ENCODE peak calls at places on chromosomes 1 and 21, in four cellular contexts. B is K562, I is HepG2, S is GM12878. D is an unnamed sample.

GRCh38 chr1:5611855-5612254 is 380.4 kb downstream of the NPHP4 start:
- DNase-seq in S (no peak), I (no peak), B (no peak), D (no peak)

GRCh38 chr21:29295066-29295650 is 3.6 kb upstream of the BACH1 start:
- DNase-seq in I (no peak), B (no peak), S (no peak), D (no peak)

GRCh38 chr1:83689900-83690868 is 308.7 kb downstream of the TTLL7 start:
- DNase-seq in B (no peak), I (no peak), S (peak; percentile 11), D (no peak)

GRCh38 chr1:98723574-98723973 is 62.1 kb downstream of the SNX7 start:
- DNase-seq in S (no peak), I (no peak), B (no peak), D (no peak)

GRCh38 chr1:2983319-2983705 is 38.0 kb upstream of the ACTRT2 start:
- DNase-seq in S (no peak), B (no peak), I (no peak), D (no peak)

GRCh38 chr21:42508371-42508770 is 5.3 kb upstream of the SLC37A1 start:
- DNase-seq in B (no peak), S (no peak), I (no peak), D (no peak)

GRCh38 chr1:228366851-228367741 is 39.5 kb downstream of the TRIM11 start:
- DNase-seq in B (no peak), I (no peak), S (no peak), D (no peak)

GRCh38 chr1:56187410-56187809 is 392.0 kb downstream of the PLPP3 start:
- DNase-seq in B (no peak), S (no peak), I (no peak), D (no peak)

GRCh38 chr21:38912355-38912619 is 106.6 kb downstream of the ETS2 start:
- DNase-seq in B (no peak), S (no peak), I (no peak), D (no peak)

GRCh38 chr1:11943619-11944018 is 9.1 kb downstream of the PLOD1 start:
- DNase-seq in S (no peak), I (no peak), B (no peak), D (no peak)

GRCh38 chr1:54994355-54994990 is 4.3 kb upstream of the BSND start:
- DNase-seq in I (no peak), B (no peak), S (no peak), D (no peak)

GRCh38 chr21:8991968-8992621 is 1529.3 kb upstream of the TPTE start:
- DNase-seq in B (peak; percentile 40), I (no peak), S (no peak), D (no peak)

GRCh38 chr1:183043872-183044859 is 20.9 kb downstream of the LAMC1 start:
- DNase-seq in S (no peak), B (no peak), I (peak; percentile 33), D (no peak)

GRCh38 chr1:229158317-229159294 is 112.3 kb upstream of the RAB4A start:
- DNase-seq in S (no peak), B (no peak), I (no peak), D (no peak)

GRCh38 chr1:5111581-5111980 is 457.2 kb downstream of the AJAP1 start:
- DNase-seq in B (no peak), S (no peak), I (no peak), D (no peak)

GRCh38 chr1:195294911-195295310 is 1313.3 kb downstream of the KCNT2 start:
- DNase-seq in B (no peak), S (no peak), I (no peak), D (no peak)

GRCh38 chr1:206464456-206464964 is 5.8 kb upstream of the IKBKE start:
- DNase-seq in B (peak; percentile 69), I (no peak), S (no peak), D (no peak)

GRCh38 chr1:59831529-59831928 is 16.8 kb downstream of the HOOK1 start:
- DNase-seq in I (no peak), B (no peak), S (no peak), D (peak; percentile 54)

DNA sequence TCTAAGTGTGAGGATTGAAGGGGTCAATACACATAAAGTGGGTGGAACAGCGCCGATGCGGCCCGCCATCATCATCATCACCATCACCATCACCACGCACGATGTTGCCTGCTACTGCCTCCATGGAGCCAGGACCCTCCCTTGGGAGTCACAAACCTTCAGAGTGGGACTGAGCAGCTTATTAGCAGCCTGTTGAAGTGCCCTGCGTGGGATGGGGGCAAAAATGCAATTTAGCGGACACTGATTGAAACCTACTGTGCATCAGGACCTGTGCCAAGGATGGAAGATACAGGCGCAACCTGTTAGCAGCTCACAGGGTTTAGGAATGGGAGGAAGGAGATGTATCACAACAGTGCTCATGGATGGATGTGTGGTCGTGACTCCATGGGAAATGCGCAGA is 26.7 kb downstream of the STPG1 start:
- DNase-seq in B (no peak), S (no peak), I (no peak), D (no peak)
- TF ChIP-seq FOXK2 in B (no peak), S (no peak), I (no peak), D (no peak)

GRCh38 chr1:81149649-81150335 is 650.9 kb upstream of the ADGRL2 start:
- DNase-seq in S (no peak), B (no peak), I (no peak), D (no peak)
- TF ChIP-seq FOXM1 in S (no peak), B (no peak), I (no peak), D (no peak)

DNA sequence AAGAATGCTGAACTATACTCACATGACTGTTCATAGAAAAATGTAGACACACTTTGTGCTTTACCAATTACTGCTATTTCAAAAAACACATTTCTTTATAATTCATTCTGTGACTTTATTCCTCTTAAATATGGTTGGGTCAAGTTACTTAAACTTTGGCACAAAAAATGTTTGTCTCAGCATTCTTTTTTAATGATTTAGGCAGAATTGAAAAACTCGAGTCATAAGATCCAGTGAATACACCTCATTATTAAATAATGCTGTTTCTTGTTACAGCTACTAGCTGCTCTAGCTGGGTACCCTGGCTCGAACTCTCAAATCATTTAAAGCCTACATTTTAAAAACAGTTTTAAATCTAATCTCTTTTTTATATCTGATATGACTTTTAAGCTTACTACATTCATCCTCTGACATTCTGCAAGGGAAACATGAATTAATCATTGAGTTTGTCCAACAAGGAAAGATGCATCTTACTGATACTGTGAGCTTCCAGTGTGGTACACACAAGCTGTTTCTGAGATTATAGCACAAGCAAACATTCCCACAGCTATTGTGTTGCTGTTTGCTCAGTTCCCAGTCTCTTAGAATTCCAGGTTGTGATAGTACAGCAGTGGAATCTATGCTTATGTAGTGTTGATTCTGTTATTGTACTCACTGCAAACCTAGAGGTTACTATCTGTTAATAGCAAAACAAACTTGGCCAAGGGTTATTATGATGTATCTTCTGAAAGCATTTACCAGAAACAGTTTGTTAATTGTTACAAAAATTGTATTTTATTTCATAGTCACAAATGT is 746.5 kb downstream of the USP25 start:
- DNase-seq in I (no peak), S (no peak), B (no peak), D (no peak)
- TF ChIP-seq FOXK2 in I (no peak), S (no peak), B (no peak), D (no peak)

GRCh38 chr1:28915036-28915895 is 897 bp downstream of the EPB41 start:
- DNase-seq in I (peak; percentile 45), S (no peak), B (no peak), D (peak; percentile 62)
- TF ChIP-seq FOXM1 in I (no peak), S (no peak), B (no peak), D (no peak)

DNA sequence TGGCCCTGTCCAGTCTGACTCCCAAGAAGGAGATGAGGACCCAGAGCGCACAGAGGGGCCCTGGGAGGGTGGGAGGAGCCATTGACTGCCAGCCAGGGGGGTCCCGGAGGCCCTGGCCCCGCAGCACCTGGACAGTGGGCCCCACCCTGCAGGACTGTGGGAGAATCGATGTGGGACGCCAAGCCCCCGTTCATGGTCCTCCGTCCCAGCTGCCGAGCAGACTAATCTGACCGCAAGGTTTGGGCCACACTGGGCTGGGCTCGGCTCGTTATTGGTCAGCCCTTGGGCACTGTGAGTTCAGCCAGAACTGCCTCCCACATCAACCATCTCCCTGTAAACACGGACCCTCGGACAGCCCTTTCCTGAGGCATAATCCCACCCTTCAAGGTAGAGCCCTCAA is 16.1 kb upstream of the POFUT2 start:
- DNase-seq in I (no peak), S (no peak), B (no peak), D (no peak)
- TF ChIP-seq FOXK2 in I (no peak), S (no peak), B (no peak), D (no peak)

GRCh38 chr1:109667452-109668122 is at the start of gene GSTM2:
- DNase-seq in B (peak; percentile 95), S (peak; percentile 41), I (peak; percentile 80), D (peak; percentile 96)
- TF ChIP-seq FOXM1 in B (no peak), S (no peak), I (no peak), D (no peak)

DNA sequence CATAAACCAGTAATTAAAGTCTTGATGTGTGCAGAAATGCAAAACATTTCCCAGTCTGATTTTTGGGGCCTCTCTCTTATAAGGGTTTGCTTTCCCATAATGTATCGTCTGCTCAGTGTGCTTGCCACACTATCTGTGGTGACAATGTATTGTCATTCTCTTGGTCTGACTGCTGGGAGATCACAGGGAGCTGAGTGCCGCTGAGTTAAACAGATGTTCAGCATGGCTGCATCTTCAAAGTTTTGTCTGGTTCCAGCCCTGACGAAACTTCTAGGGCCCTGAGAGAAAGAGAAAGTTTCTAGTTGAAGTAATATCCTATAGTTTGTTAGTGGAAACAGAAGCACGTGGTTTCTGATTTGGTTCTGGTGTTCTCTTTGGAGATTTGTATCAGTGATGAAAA is 42.5 kb downstream of the DNM3 start:
- DNase-seq in B (no peak), S (no peak), I (no peak), D (no peak)
- TF ChIP-seq FOXK2 in B (no peak), S (no peak), I (no peak), D (no peak)

GRCh38 chr1:209936125-209936524 is 1.9 kb upstream of the SYT14 start:
- DNase-seq in I (no peak), S (no peak), B (no peak), D (no peak)

DNA sequence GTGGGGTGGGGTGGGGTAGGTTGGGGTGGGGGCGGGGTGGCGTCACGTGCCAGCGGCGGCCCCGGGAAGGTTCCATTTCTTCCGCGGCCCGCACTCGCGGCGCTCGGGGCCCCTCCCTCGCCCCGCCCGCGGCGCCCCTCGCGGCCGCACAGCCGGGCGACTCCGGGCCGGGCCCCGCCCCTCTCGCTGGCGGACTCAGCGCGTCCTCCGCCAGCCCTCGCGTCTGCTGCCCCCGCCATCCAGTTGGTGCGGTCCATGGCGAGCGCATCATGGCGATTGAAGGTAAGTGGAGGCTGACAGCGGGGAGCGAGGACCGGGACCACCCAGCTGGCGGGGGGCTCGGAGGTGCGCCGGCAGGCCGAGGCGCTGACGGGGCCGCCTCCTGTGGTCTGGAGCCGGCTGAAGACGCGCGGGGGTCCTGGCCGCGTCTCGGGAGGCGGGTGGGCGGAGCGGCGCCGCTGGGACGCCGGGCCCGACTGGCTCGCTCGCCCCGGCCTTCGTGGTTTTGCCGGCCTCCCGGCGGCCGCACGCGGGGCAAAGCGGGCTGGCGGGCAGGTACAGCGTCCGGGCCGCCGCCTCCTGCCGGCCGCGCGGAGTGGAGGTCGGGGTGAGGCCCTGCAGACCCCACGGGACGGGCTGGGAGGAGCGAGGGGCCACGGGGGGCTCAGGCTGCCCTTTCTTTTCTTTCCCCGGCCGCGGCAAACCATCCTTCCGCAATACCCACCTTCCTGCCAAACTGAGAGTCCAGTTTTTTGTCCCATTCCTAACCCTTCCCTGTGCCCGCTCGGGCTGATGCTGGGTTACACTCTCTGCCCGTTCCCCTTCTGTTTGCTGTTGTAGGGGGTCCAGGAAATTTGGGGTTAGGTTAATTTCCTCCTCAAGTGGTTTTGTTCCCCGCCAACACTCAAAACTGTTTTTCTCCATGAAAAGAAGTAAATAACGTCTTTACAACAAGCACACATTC is at the start of gene SYT14:
- DNase-seq in S (no peak), I (no peak), B (peak; percentile 15), D (peak; percentile 81)
- TF ChIP-seq FOXM1 in S (no peak), I (no peak), B (no peak), D (no peak)